ENCODE peak calls at places on chromosomes 1 and 21, in nine cellular contexts. I is neural progenitor cell, E is fibroblast of lung, V is aorta, D is ascending aorta, F is psoas muscle, S is lower lobe of right lung, W is mammary epithelial cell, B is RWPE2. N is an unnamed sample.

GRCh38 chr1:156371553-156372264 is 2.7 kb downstream of the RHBG start:
- DNase-seq in I (no peak), E (peak; percentile 78), V (peak; percentile 80), D (no peak), F (peak; percentile 79), S (peak; percentile 82), W (peak; percentile 16), B (no peak), N (peak; percentile 72)

GRCh38 chr1:164673584-164674214 is 114.7 kb downstream of the PBX1 start:
- DNase-seq in I (peak; percentile 50), E (no peak), V (no peak), D (no peak), F (peak; percentile 87), S (no peak), W (no peak), B (no peak), N (no peak)

GRCh38 chr1:24972257-24973242 is 42.5 kb upstream of the RUNX3 start:
- DNase-seq in I (no peak), E (peak; percentile 6), V (no peak), D (no peak), F (peak; percentile 22), S (no peak), W (peak; percentile 48), B (no peak), N (no peak)

GRCh38 chr1:55503663-55504305 is 288.6 kb upstream of the USP24 start:
- DNase-seq in I (no peak), E (peak; percentile 85), V (no peak), D (no peak), F (no peak), S (no peak), W (no peak), B (no peak), N (no peak)

GRCh38 chr1:221159608-221160007 is 280.4 kb downstream of the HLX start:
- DNase-seq in I (no peak), E (no peak), V (no peak), D (no peak), F (no peak), S (no peak), W (no peak), B (no peak), N (no peak)

GRCh38 chr1:36872126-36872754 is 162.1 kb downstream of the GRIK3 start:
- DNase-seq in I (no peak), E (no peak), V (no peak), D (peak; percentile 38), F (no peak), S (peak; percentile 32), W (no peak), B (no peak), N (no peak)

GRCh38 chr1:44802306-44803061 is 2.3 kb downstream of the PLK3 start:
- DNase-seq in I (peak; percentile 86), E (no peak), V (peak; percentile 56), D (no peak), F (peak; percentile 50), S (peak; percentile 50), W (no peak), B (no peak), N (peak; percentile 33)

GRCh38 chr21:44691686-44692085 is 5.3 kb upstream of the KRTAP10-12 start:
- DNase-seq in I (no peak), E (no peak), V (no peak), D (no peak), F (no peak), S (no peak), W (no peak), B (no peak), N (no peak)

GRCh38 chr1:94024109-94024792 is 96.7 kb downstream of the ABCA4 start:
- DNase-seq in I (no peak), E (no peak), V (no peak), D (no peak), F (no peak), S (no peak), W (no peak), B (no peak), N (no peak)

GRCh38 chr1:43241352-43241953 is 28.3 kb upstream of the TMEM125 start:
- DNase-seq in I (no peak), E (peak; percentile 8), V (no peak), D (peak; percentile 34), F (no peak), S (no peak), W (peak; percentile 60), B (no peak), N (no peak)

GRCh38 chr21:45970674-45971486 is 10.7 kb upstream of the COL6A1 start:
- DNase-seq in I (peak; percentile 82), E (peak; percentile 58), V (peak; percentile 83), D (peak; percentile 79), F (peak; percentile 82), S (no peak), W (no peak), B (peak; percentile 60), N (peak; percentile 90)

GRCh38 chr21:33121715-33122475 is 52.0 kb downstream of the OLIG1 start:
- DNase-seq in I (peak; percentile 58), E (peak; percentile 14), V (no peak), D (no peak), F (no peak), S (no peak), W (peak; percentile 12), B (no peak), N (no peak)

GRCh38 chr1:201622353-201622752 is 83.4 kb downstream of the NAV1 start:
- DNase-seq in I (no peak), E (no peak), V (no peak), D (no peak), F (no peak), S (no peak), W (no peak), B (no peak), N (no peak)

GRCh38 chr1:201617157-201617556 is 78.2 kb downstream of the NAV1 start:
- DNase-seq in I (no peak), E (no peak), V (no peak), D (no peak), F (no peak), S (no peak), W (no peak), B (no peak), N (no peak)

GRCh38 chr1:201614262-201615015 is 75.5 kb downstream of the NAV1 start:
- DNase-seq in I (peak; percentile 91), E (peak; percentile 54), V (no peak), D (no peak), F (peak; percentile 66), S (peak; percentile 62), W (no peak), B (no peak), N (peak; percentile 82)

GRCh38 chr1:201619513-201619912 is 80.6 kb downstream of the NAV1 start:
- DNase-seq in I (no peak), E (no peak), V (no peak), D (no peak), F (no peak), S (no peak), W (no peak), B (no peak), N (peak; percentile 5)

DNA sequence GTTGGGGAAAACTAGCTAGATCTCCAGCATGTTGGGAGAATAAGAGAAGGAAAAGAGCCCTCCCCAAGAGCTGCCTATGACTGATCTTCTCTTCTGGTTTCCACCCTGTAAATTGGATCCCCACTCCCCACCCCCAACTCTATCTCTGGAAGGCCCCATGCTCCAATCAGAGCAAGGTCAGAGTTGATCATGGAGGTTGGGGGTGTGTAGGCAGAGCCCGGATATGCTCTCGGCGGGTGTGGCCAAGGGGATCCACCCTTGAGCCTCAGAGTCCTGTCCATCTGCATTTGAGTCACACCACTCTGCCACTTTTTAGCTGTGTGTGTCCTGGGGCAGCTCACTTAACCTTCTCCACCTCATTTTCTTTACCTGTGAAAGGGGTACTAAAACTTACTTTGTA is 79.4 kb downstream of the NAV1 start:
- DNase-seq in I (no peak), E (no peak), V (no peak), D (no peak), F (no peak), S (no peak), W (no peak), B (no peak), N (no peak)
- H3K27ac ChIP-seq in I (no peak overlapping the region), E (no peak overlapping the region), V (no peak overlapping the region), D (no peak overlapping the region), F (no peak overlapping the region), S (no peak overlapping the region), W (no peak overlapping the region), B (no peak overlapping the region), N (no peak overlapping the region)

GRCh38 chr1:1173793-1174415 is at the start of gene TTLL10:
- DNase-seq in I (peak; percentile 69), E (no peak), V (peak; percentile 44), D (no peak), F (peak; percentile 53), S (peak; percentile 58), W (no peak), B (peak; percentile 54), N (peak; percentile 54)
- H3K27me3 ChIP-seq in I (peaks cover 33% of the 10 kb centered on the region), E (peaks cover 25% of the 10 kb centered on the region), V (no peaks in the 10 kb centered on the region), D (peaks cover 5% of the 10 kb centered on the region), F (peaks cover 81% of the 10 kb centered on the region), S (peaks cover 69% of the 10 kb centered on the region), W (peaks cover 3% of the 10 kb centered on the region), B (no peaks in the 10 kb centered on the region), N (no peaks in the 10 kb centered on the region)

GRCh38 chr1:85451236-85451830 is 13.6 kb downstream of the DDAH1 start:
- DNase-seq in I (no peak), E (no peak), V (no peak), D (no peak), F (no peak), S (no peak), W (peak; percentile 52), B (no peak), N (no peak)

GRCh38 chr1:85450832-85451231 is 14.1 kb downstream of the DDAH1 start:
- DNase-seq in I (no peak), E (no peak), V (no peak), D (no peak), F (peak; percentile 54), S (peak; percentile 55), W (no peak), B (no peak), N (no peak)

GRCh38 chr1:85453640-85454194 is 11.2 kb downstream of the DDAH1 start:
- DNase-seq in I (no peak), E (no peak), V (no peak), D (no peak), F (no peak), S (no peak), W (no peak), B (no peak), N (no peak)

GRCh38 chr1:85452859-85453430 is 12.0 kb downstream of the DDAH1 start:
- DNase-seq in I (no peak), E (no peak), V (no peak), D (no peak), F (no peak), S (no peak), W (no peak), B (no peak), N (no peak)

GRCh38 chr1:85454214-85454613 is 10.7 kb downstream of the DDAH1 start:
- DNase-seq in I (no peak), E (no peak), V (no peak), D (no peak), F (no peak), S (no peak), W (no peak), B (no peak), N (no peak)
- H3K4me1 ChIP-seq in I (no peaks in the 10 kb centered on the region), E (peaks cover 4% of the 10 kb centered on the region), V (peaks cover 8% of the 10 kb centered on the region), D (no peaks in the 10 kb centered on the region), F (peaks cover 6% of the 10 kb centered on the region), S (peaks cover 21% of the 10 kb centered on the region), W (peaks cover 19% of the 10 kb centered on the region), B (no peaks in the 10 kb centered on the region), N (no peaks in the 10 kb centered on the region)

DNA sequence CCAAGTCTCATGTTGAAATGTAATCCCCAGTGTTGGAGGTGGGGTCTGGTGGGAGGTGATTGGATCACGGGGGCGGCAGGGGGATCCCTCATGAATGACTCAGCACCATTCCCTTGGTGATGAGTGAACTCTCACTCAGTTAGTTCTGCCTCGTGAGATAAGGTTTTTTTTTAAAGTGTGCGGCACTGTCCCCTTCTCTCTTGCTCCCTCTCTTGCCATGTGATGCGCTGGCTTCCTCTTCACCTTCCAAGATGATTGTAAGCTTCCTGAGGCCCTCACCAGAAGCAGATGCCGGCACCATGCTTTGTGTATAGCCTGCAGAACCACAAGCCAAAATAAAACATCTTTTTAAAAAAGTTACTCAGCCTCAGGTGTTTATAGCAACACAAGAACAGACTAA is 19.8 kb upstream of the RAP1A start:
- DNase-seq in I (no peak), E (no peak), V (no peak), D (no peak), F (no peak), S (no peak), W (no peak), B (no peak), N (no peak)
- H3K27ac ChIP-seq in I (no peak overlapping the region), E (no peak overlapping the region), V (no peak overlapping the region), D (no peak overlapping the region), F (no peak overlapping the region), S (no peak overlapping the region), W (no peak overlapping the region), B (no peak overlapping the region), N (no peak overlapping the region)

N was measured in right cardiac atrium.